ENCODE peak calls at places on chromosomes 13 and 19, in nine cellular contexts. S is tibial artery; O is right cardiac atrium; Z is CD8-positive, alpha-beta T cell; R is pancreas; K is left ventricle myocardium inferior; E is IMR-90; D is psoas muscle; Q is heart right ventricle. J is an unnamed sample. For H3K4me1, the result is how much of the 10 kb centered on the place peaks cover.

GRCh38 chr13:73000027-73000674 is 58.7 kb upstream of the KLF5 start:
- DNase-seq in D (no peak), Q (no peak), R (no peak), S (no peak), K (no peak), Z (no peak), E (peak), O (no peak), J (no peak)

GRCh38 chr19:8392017-8392591 is 1.9 kb downstream of the RAB11B start:
- DNase-seq in Z (no peak), E (no peak), K (peak), Q (peak), D (peak), O (no peak), S (no peak), R (peak), J (no peak)

GRCh38 chr13:35684432-35684831 is 207.9 kb upstream of the MAB21L1 start:
- DNase-seq in S (no peak), R (no peak), O (no peak), E (no peak), D (no peak), Q (no peak), K (no peak), Z (no peak), J (no peak)

GRCh38 chr19:42269518-42270345 is 680 bp downstream of the CIC start:
- DNase-seq in D (peak), Q (no peak), S (no peak), Z (peak), R (peak), E (no peak), K (no peak), O (peak), J (no peak)

GRCh38 chr19:6564393-6564792 is 26.6 kb downstream of the CD70 start:
- DNase-seq in S (no peak), D (no peak), R (no peak), Q (no peak), E (no peak), O (no peak), Z (no peak), K (no peak), J (no peak)

GRCh38 chr19:33472696-33473624 is 48.6 kb downstream of the PEPD start:
- DNase-seq in E (peak), Z (no peak), S (no peak), D (no peak), K (no peak), O (no peak), Q (no peak), R (no peak), J (no peak)

GRCh38 chr19:48393559-48394330 is at the start of gene GRIN2D:
- DNase-seq in K (no peak), D (no peak), S (no peak), E (peak), Q (no peak), Z (peak), O (no peak), R (peak), J (no peak)

GRCh38 chr19:6239401-6239844 is 40.4 kb downstream of the MLLT1 start:
- DNase-seq in S (no peak), K (peak), Z (no peak), O (no peak), D (peak), R (no peak), E (peak), Q (no peak), J (no peak)

GRCh38 chr13:113369189-113369588 is 5.3 kb upstream of the GRTP1 start:
- DNase-seq in Q (no peak), R (no peak), E (no peak), Z (no peak), O (no peak), D (no peak), S (no peak), K (no peak), J (no peak)

GRCh38 chr19:42075364-42075615 is 676 bp upstream of the ZNF574 start:
- DNase-seq in S (no peak), D (no peak), K (no peak), O (no peak), R (no peak), Z (no peak), Q (no peak), E (no peak), J (no peak)

GRCh38 chr19:42023121-42023942 is 29.3 kb upstream of the ATP1A3 start:
- DNase-seq in O (no peak), K (no peak), E (peak), R (no peak), S (no peak), Z (no peak), Q (no peak), D (peak), J (no peak)

GRCh38 chr13:99935772-99936171 is 35.8 kb downstream of the ZIC5 start:
- DNase-seq in E (no peak), Q (no peak), K (no peak), O (no peak), Z (no peak), R (no peak), S (no peak), D (no peak), J (no peak)

GRCh38 chr13:113785051-113786010 is 26.3 kb downstream of the TMEM255B start:
- DNase-seq in Z (no peak), D (no peak), Q (no peak), K (no peak), O (no peak), E (peak), R (no peak), S (no peak), J (no peak)

GRCh38 chr13:100544866-100545683 is 43.5 kb downstream of the GGACT start:
- DNase-seq in Z (no peak), D (peak), E (no peak), Q (peak), K (peak), O (peak), R (peak), S (no peak), J (peak)

GRCh38 chr13:79307433-79307861 is 98.6 kb downstream of the RBM26 start:
- DNase-seq in E (peak), Q (no peak), D (no peak), R (no peak), Z (no peak), K (no peak), O (no peak), S (no peak), J (no peak)

GRCh38 chr13:29230446-29230845 is 365.0 kb downstream of the SLC7A1 start:
- DNase-seq in O (no peak), K (no peak), R (no peak), E (no peak), Q (no peak), D (no peak), S (no peak), Z (no peak), J (no peak)

DNA sequence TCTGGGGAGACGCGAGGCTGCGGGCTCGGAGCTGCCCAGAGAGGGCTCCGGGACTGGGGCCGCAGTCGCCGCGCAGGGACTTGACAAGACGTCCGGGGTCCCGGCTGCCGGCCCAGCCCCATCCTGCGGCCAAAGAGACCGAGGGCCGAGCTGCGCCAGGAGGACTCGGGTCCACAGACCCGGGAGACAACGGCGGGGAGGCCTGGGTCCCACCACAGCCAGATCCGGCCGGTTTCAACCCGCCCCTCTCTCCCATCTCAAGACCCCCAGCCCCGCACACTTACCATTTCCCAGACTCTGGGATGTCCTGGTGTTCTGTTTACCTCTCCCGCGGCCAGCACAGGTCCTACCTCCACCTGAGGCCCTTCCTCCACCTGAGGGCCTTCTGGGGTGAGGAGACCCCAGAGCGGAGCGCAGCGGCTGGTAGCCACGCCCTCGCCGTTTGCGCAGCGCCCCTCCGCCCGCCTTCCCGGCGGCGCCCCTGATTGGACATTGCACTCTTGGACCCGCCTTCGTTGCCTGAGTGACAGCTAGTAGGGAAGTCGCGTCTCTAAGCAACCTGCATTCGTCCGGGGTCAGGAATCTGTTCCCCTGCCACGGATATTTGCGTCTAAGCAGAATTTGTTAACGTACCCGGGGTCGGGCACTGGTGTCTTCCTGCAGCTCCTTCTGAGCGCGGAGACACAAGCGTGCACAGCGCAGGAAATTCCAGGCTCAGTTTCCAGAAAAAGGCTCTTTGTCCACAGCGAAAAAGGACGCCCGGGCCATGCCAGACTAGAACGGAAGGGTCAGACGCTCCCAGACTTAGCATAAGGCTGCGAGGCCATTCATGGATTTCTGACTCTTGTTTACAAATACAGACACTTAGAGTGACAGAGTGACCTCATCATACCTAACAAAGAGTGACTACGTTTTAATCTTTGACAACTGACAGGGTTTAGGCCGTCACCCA is at the start of gene ZNF709:
- DNase-seq in S (peak), E (peak), O (peak), R (peak), Z (peak), K (peak), D (peak), Q (peak), J (peak)
- H3K27ac ChIP-seq in S (peak), E (peak), O (peak), R (peak), Z (peak), K (peak), D (peak), Q (peak), J (peak)

GRCh38 chr13:82010780-82011179 is 1669.9 kb upstream of the SPRY2 start:
- DNase-seq in Q (no peak), Z (no peak), S (no peak), K (no peak), E (no peak), O (no peak), R (no peak), D (no peak), J (no peak)
- H3K4me3 ChIP-seq in Q (no peak), Z (no peak), S (no peak), K (no peak), E (no peak), O (no peak), R (no peak), D (no peak), J (no peak)

GRCh38 chr19:40800997-40801377 is 2.0 kb downstream of the EGLN2 start:
- DNase-seq in S (no peak), D (no peak), E (no peak), Q (no peak), O (no peak), Z (no peak), R (peak), K (no peak), J (peak)
- H3K4me1 ChIP-seq in S (half or more), D (half or more), E (under half), Q (half or more), O (half or more), Z (half or more), R (under half), K (half or more), J (half or more)

GRCh38 chr19:44777715-44778347 is at the start of gene CBLC:
- DNase-seq in Q (no peak), S (no peak), K (no peak), D (no peak), R (peak), E (no peak), O (no peak), Z (no peak), J (peak)

GRCh38 chr19:44772969-44773368 is 4.7 kb upstream of the CBLC start:
- DNase-seq in D (no peak), O (no peak), K (no peak), R (no peak), Z (no peak), E (peak), S (no peak), Q (no peak), J (no peak)

GRCh38 chr19:44775676-44776240 is 1.9 kb upstream of the CBLC start:
- DNase-seq in R (no peak), E (no peak), D (no peak), K (no peak), O (no peak), Z (no peak), Q (no peak), S (no peak), J (no peak)

GRCh38 chr19:44776402-44777096 is 1.1 kb upstream of the CBLC start:
- DNase-seq in Q (no peak), Z (no peak), O (no peak), K (no peak), S (no peak), E (no peak), R (no peak), D (no peak), J (no peak)

GRCh38 chr19:44774614-44775013 is 3.1 kb upstream of the CBLC start:
- DNase-seq in Q (no peak), E (no peak), R (no peak), O (no peak), D (no peak), K (no peak), Z (no peak), S (no peak), J (peak)
- H3K27ac ChIP-seq in Q (no peak), E (peak), R (no peak), O (no peak), D (no peak), K (no peak), Z (no peak), S (no peak), J (peak)

DNA sequence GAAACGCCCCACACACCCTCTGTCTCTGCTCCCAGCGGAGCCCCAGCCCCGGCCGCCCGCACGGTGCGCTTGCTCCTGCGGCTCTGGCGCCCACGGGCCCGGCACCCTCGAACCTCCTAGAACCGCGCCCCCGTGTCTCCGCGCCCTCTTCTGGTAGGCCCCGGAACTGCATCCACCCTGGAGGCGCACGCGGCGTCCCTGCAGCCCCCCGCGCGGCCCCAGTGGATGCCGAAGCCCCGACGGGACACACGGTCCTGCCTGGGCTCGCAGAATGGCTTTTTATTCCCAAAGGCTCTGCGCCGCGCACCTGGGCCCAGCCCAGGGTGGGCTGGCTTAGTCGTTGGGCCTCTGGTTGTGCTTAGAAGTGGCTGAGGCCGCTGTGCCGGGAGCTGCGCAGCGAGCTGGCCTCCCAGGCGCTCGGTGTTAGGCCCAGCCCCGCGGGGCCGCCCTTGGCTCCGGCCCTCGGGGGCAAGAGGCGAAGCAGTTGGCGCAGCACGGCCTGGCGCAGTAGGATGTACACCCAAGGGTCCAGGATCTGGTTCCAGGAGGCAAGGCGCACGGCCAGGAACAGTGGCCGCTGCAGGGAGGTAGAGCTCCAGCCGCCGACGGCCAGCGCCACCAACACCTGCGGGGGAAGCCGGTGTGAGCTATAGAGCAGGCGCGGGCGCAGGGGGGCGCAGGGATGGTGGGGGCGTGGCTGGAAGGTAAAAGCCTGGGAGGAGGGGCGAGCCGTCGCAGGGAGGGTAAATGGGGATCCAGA is 2.8 kb downstream of the PTGER1 start:
- DNase-seq in D (peak), Q (peak), Z (peak), R (peak), K (peak), S (peak), E (peak), O (peak), J (no peak)
- H3K4me3 ChIP-seq in D (peak), Q (no peak), Z (peak), R (no peak), K (peak), S (peak), E (no peak), O (no peak), J (no peak)

GRCh38 chr19:18112989-18113478 is 15.5 kb downstream of the MAST3 start:
- DNase-seq in S (peak), O (peak), Z (peak), K (peak), Q (peak), E (peak), R (peak), D (peak), J (peak)
- H3K4me1 ChIP-seq in S (under half), O (under half), Z (under half), K (under half), Q (under half), E (under half), R (under half), D (under half), J (under half)

GRCh38 chr13:41401371-41401770 is 56.0 kb upstream of the RGCC start:
- DNase-seq in S (no peak), Q (no peak), Z (no peak), K (no peak), E (no peak), D (no peak), O (no peak), R (no peak), J (no peak)

GRCh38 chr13:41405367-41405766 is 52.0 kb upstream of the RGCC start:
- DNase-seq in R (no peak), Q (no peak), Z (no peak), E (no peak), D (no peak), O (no peak), S (no peak), K (no peak), J (no peak)

GRCh38 chr13:41398494-41399190 is 58.7 kb upstream of the RGCC start:
- DNase-seq in Q (no peak), S (no peak), K (no peak), E (no peak), D (no peak), O (no peak), Z (no peak), R (no peak), J (no peak)

GRCh38 chr13:41403983-41404382 is 53.4 kb upstream of the RGCC start:
- DNase-seq in O (no peak), D (no peak), R (no peak), K (no peak), Z (no peak), E (no peak), Q (no peak), S (no peak), J (no peak)

DNA sequence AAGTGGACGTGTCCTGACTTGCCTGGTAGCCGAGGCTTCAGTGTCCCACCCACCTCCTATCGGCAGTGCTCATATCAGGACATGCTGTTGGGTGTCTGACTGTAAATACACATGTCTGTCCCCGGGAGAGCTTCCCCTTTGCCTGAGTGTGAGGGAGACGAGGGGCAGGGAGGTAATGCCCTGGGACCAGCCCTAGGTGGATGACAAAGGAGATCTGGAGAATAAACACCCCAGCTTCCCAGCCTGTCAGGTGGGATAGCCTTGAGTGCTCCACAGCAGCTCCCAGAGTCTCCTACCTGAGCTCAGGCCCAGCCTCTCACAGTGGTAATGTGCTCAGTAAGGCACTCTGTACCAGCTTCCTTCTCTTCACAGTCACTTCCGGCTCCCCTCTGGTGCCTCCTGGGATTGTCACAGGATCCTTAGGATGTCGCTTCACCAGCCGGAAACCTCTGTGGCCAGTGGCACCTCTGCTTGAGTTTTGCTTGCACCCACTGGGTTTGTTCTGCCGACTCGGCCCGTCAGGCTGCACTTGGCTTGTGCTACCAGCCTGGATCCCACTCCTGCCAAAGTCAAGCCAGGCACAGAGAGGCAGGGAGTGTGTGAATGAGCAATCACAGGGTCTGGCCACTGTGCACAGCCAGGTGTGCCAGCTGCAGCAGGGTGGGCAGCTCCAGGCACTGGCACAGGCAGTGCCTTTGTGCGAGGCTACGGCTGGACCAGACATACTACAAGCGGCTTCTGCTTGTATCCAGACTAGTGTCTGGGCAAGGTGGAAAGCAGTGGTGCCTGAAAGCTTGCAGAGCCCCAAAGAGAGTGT is 54.4 kb upstream of the RGCC start:
- DNase-seq in R (no peak), E (no peak), Q (no peak), O (no peak), D (no peak), Z (no peak), S (no peak), K (no peak), J (no peak)
- H3K27ac ChIP-seq in R (no peak), E (no peak), Q (no peak), O (no peak), D (no peak), Z (no peak), S (no peak), K (no peak), J (no peak)

GRCh38 chr19:49766938-49767315 is at the start of gene AP2A1:
- DNase-seq in S (no peak), Z (no peak), D (no peak), E (no peak), Q (no peak), O (no peak), K (no peak), R (no peak), J (no peak)
- H3K4me3 ChIP-seq in S (peak), Z (peak), D (peak), E (peak), Q (peak), O (peak), K (peak), R (peak), J (peak)

GRCh38 chr19:44756089-44756562 is 7.6 kb downstream of the BCL3 start:
- DNase-seq in O (no peak), K (no peak), D (no peak), Z (no peak), E (no peak), S (no peak), R (peak), Q (peak), J (no peak)
- H3K4me1 ChIP-seq in O (under half), K (half or more), D (half or more), Z (half or more), E (half or more), S (half or more), R (under half), Q (under half), J (under half)

GRCh38 chr13:32010137-32010536 is 21.4 kb upstream of the FRY start:
- DNase-seq in R (no peak), D (no peak), O (no peak), K (no peak), Z (no peak), S (no peak), E (peak), Q (no peak), J (no peak)
- H3K27ac ChIP-seq in R (no peak), D (no peak), O (no peak), K (no peak), Z (no peak), S (peak), E (no peak), Q (no peak), J (no peak)

J was measured in right lobe of liver.